ENCODE peak calls at places on chromosomes 12 and 14, in six cellular contexts. F, V, N, H, X and J are unnamed samples. For H3K27me3, the result is how much of the 10 kb centered on the place peaks cover.

GRCh38 chr12:60148831-60149230 is 553.0 kb downstream of the SLC16A7 start:
- DNase-seq in F (no peak), V (no peak), N (no peak), H (no peak), X (peak), J (peak)

GRCh38 chr12:32828120-32828519 is 68.5 kb downstream of the PKP2 start:
- DNase-seq in F (no peak), V (no peak), N (no peak), H (no peak), X (no peak), J (no peak)

GRCh38 chr12:124392991-124393790 is 98.3 kb downstream of the RFLNA start:
- DNase-seq in F (peak), V (peak), N (peak), H (peak), X (peak), J (no peak)

GRCh38 chr12:106248177-106248848 is 493 bp upstream of the CKAP4 start:
- DNase-seq in F (peak), V (peak), N (peak), H (peak), X (peak), J (no peak)

GRCh38 chr12:77925536-77926108 is 94.9 kb downstream of the NAV3 start:
- DNase-seq in F (peak), V (peak), N (peak), H (peak), X (peak), J (peak)

GRCh38 chr12:34395056-34396005 is 373.0 kb downstream of the ALG10 start:
- DNase-seq in F (peak), V (peak), N (peak), H (peak), X (no peak), J (no peak)

GRCh38 chr12:125162489-125163028 is 97.3 kb downstream of the AACS start:
- DNase-seq in F (no peak), V (no peak), N (no peak), H (no peak), X (no peak), J (no peak)

GRCh38 chr12:51821423-51822260 is 26.9 kb downstream of the FIGNL2 start:
- DNase-seq in F (no peak), V (no peak), N (no peak), H (no peak), X (no peak), J (no peak)

GRCh38 chr14:90547250-90547649 is 150.4 kb downstream of the CALM1 start:
- DNase-seq in F (no peak), V (no peak), N (no peak), H (no peak), X (no peak), J (no peak)

GRCh38 chr14:95140060-95140858 is 17.1 kb downstream of the DICER1 start:
- DNase-seq in F (no peak), V (no peak), N (no peak), H (no peak), X (no peak), J (no peak)

GRCh38 chr12:132373967-132374820 is 44.8 kb upstream of the GALNT9 start:
- DNase-seq in F (no peak), V (peak), N (no peak), H (no peak), X (no peak), J (no peak)

GRCh38 chr12:122225683-122226365 is at the start of gene DIABLO:
- DNase-seq in F (peak), V (peak), N (peak), H (peak), X (peak), J (peak)

GRCh38 chr12:71441350-71441748 is 1.8 kb downstream of the LGR5 start:
- DNase-seq in F (no peak), V (no peak), N (no peak), H (no peak), X (no peak), J (no peak)

GRCh38 chr12:109513977-109514376 is 36.5 kb downstream of the UBE3B start:
- DNase-seq in F (no peak), V (no peak), N (no peak), H (no peak), X (no peak), J (no peak)

GRCh38 chr12:88658009-88658408 is 77.7 kb upstream of the KITLG start:
- DNase-seq in F (peak), V (no peak), N (no peak), H (no peak), X (no peak), J (no peak)

GRCh38 chr12:105317453-105317852 is 13.0 kb upstream of the C12orf75 start:
- DNase-seq in F (no peak), V (no peak), N (no peak), H (no peak), X (no peak), J (peak)

GRCh38 chr12:25976289-25976688 is 17.8 kb downstream of the RASSF8 start:
- DNase-seq in F (no peak), V (no peak), N (no peak), H (no peak), X (no peak), J (no peak)

GRCh38 chr14:92348154-92348553 is 25.2 kb downstream of the SLC24A4 start:
- DNase-seq in F (peak), V (no peak), N (no peak), H (no peak), X (no peak), J (no peak)

GRCh38 chr14:103084021-103084919 is at the start of gene LBHD2:
- DNase-seq in F (no peak), V (no peak), N (no peak), H (no peak), X (no peak), J (no peak)

GRCh38 chr14:54503476-54503875 is 6.2 kb upstream of the CGRRF1 start:
- DNase-seq in F (no peak), V (no peak), N (no peak), H (no peak), X (peak), J (no peak)
- TF ChIP-seq CTCF in F (no peak), V (no peak), N (no peak), H (no peak), X (peak), J (peak)

GRCh38 chr12:54049164-54049563 is 4.5 kb upstream of the HOXC4 start:
- DNase-seq in F (no peak), V (no peak), N (no peak), H (no peak), X (no peak), J (no peak)
- H3K27me3 ChIP-seq in F (half or more), V (under half), N (under half), H (under half), X (half or more), J (under half)

DNA sequence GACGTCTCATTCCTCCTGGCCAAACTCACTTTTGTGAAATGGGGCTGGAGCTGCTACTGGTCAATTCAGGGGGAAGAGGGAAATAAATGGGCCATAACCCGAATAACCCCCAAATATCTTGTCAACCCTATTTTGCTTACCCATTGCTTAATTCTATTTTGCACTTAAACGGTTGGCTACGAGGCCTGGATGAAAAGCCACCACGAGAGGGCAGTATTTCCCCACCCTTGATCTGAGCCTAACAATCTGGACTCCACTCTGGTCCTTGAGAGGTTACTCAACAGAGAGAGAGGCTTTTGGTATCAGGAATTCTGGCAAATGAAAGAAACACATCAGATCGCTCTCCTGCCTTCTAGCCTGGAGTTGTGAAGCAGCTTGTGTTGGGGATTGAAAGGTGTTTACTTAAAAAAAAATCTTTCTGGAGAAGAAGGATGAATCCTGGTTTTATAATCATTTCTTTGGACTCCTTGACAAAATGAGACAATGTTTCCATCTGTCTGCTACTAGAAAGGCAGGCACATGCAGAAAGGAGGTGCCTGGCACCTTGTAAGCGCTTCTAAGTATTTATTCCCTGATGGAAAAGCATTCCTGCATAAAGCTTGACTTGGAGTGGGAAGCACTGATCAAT is 22.4 kb upstream of the FBXO21 start:
- DNase-seq in F (peak), V (peak), N (peak), H (peak), X (peak), J (no peak)
- TF ChIP-seq CTCF in F (peak), V (peak), N (peak), H (peak), X (peak), J (peak)

DNA sequence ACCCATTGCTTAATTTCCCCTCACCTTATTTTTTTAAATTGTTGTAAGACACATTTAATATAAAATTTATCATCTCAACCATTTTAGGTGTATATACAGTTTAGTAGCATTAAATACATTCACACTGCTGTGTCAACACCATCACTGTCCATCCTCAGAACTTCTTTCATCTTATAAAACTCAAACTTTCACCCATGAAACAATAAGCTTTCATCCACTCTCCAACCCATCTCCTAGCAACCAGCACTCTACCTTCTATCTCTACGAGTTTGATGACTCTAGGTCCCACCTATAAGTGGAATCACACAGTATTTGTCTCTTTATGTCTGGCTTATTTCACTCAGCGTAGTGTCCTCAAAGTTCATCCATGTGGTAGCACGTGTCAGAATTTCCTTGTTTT is 75.5 kb downstream of the TBX3 start:
- DNase-seq in F (no peak), V (no peak), N (no peak), H (no peak), X (no peak), J (no peak)
- H3K27me3 ChIP-seq in F (under half), V (under half), N (under half), H (under half), X (under half), J (under half)

GRCh38 chr12:53230971-53231858 is 794 bp downstream of the RARG start:
- DNase-seq in F (no peak), V (no peak), N (no peak), H (no peak), X (no peak), J (no peak)
- TF ChIP-seq CTCF in F (no peak), V (no peak), N (no peak), H (no peak), X (no peak), J (no peak)

GRCh38 chr12:75656650-75657049 is 145.2 kb upstream of the KRR1 start:
- DNase-seq in F (no peak), V (no peak), N (no peak), H (no peak), X (no peak), J (peak)

GRCh38 chr12:75658286-75658685 is 146.9 kb upstream of the KRR1 start:
- DNase-seq in F (no peak), V (no peak), N (no peak), H (no peak), X (no peak), J (no peak)

GRCh38 chr12:75655233-75655879 is 143.9 kb upstream of the KRR1 start:
- DNase-seq in F (no peak), V (no peak), N (no peak), H (no peak), X (no peak), J (no peak)

GRCh38 chr12:75657866-75658265 is 146.5 kb upstream of the KRR1 start:
- DNase-seq in F (no peak), V (no peak), N (no peak), H (no peak), X (no peak), J (no peak)

GRCh38 chr12:75656210-75656609 is 144.8 kb upstream of the KRR1 start:
- DNase-seq in F (no peak), V (no peak), N (no peak), H (no peak), X (no peak), J (no peak)
- H3K27me3 ChIP-seq in F (under half), V (under half), N (under half), H (under half), X (under half), J (under half)

GRCh38 chr12:119328111-119328510 is 6.4 kb upstream of the CCDC60 start:
- DNase-seq in F (peak), V (no peak), N (no peak), H (no peak), X (no peak), J (no peak)
- TF ChIP-seq CTCF in F (peak), V (no peak), N (no peak), H (no peak), X (no peak), J (no peak)

DNA sequence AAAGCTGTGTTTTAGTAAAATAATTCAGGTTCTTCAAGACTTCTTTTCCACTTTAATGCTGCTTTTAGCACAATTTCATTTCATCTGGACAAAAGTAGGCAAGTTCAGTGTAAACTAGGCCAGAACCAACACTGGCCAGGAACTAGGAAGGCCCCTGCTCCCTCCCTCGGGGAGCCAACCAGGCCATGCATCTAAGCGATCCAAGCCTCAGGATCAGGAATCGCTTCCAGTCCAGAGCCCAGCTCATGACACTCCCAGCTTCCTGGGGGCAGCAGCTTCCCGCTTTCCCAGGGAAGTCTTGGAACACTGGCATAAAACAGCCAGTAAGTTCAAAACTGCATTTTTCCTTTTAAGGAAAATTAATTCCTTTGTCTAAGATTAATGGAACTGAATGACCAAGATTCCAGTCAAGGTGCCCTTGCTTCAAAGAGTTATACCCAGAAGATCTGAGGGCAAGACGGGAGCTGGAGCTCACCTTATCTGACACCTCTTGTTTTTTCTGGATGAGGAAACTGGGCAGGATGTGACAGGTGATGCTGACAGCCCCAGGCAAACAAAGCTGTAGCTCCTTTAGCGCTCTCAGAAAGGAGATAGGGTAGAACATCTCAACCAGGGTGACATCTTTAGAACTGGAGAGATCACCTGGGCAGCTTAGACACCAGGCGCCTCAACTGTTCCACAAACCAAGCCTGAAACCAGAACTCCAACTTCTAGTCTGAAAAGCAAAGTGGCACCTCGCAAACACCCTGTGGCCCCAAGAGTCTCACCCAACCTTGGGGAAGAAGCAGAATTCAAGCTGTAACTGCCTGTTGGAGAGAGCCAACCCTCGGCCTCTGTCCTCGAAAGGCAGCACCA is 61.4 kb upstream of the PNMA1 start:
- DNase-seq in F (no peak), V (no peak), N (no peak), H (no peak), X (no peak), J (no peak)
- H3K27me3 ChIP-seq in F (under half), V (under half), N (under half), H (under half), X (under half), J (under half)

GRCh38 chr14:32399920-32400319 is 70.8 kb downstream of the AKAP6 start:
- DNase-seq in F (no peak), V (no peak), N (no peak), H (no peak), X (no peak), J (no peak)
- TF ChIP-seq CTCF in F (no peak), V (no peak), N (no peak), H (no peak), X (no peak), J (no peak)